ENCODE peak calls at places on chromosomes 7 and 10, in four cellular contexts. V, L, F and D are unnamed samples.

GRCh38 chr7:92753614-92754013 is 82.8 kb downstream of the CDK6 start:
- DNase-seq in V (no peak), F (no peak), L (no peak), D (no peak)

GRCh38 chr10:88728107-88728763 is 22.2 kb downstream of the LIPK start:
- DNase-seq in F (peak), V (no peak), L (no peak), D (peak)

GRCh38 chr7:36085096-36085495 is 68.0 kb upstream of the EEPD1 start:
- DNase-seq in V (no peak), F (no peak), L (no peak), D (no peak)

GRCh38 chr7:89123871-89124270 is 328.3 kb upstream of the TEX47 start:
- DNase-seq in V (no peak), L (no peak), F (no peak), D (no peak)

GRCh38 chr10:132891994-132892393 is 50.4 kb downstream of the CFAP46 start:
- DNase-seq in V (no peak), L (no peak), F (peak), D (no peak)

GRCh38 chr7:3888096-3888495 is 587.0 kb downstream of the SDK1 start:
- DNase-seq in F (no peak), V (no peak), L (no peak), D (no peak)

GRCh38 chr10:43708256-43708655 is 59.6 kb upstream of the ZNF32 start:
- DNase-seq in V (no peak), F (no peak), L (no peak), D (no peak)

GRCh38 chr7:151456276-151456675 is 16.3 kb upstream of the CRYGN start:
- DNase-seq in V (no peak), L (no peak), F (no peak), D (no peak)

GRCh38 chr10:93068411-93069244 is 5.1 kb upstream of the CYP26A1 start:
- DNase-seq in V (peak), L (no peak), F (peak), D (no peak)

GRCh38 chr7:114354306-114354705 is 60.3 kb upstream of the FOXP2 start:
- DNase-seq in V (no peak), F (no peak), L (no peak), D (no peak)

GRCh38 chr7:137169282-137169698 is 174.2 kb downstream of the PTN start:
- DNase-seq in V (peak), F (peak), L (no peak), D (peak)

GRCh38 chr10:124554085-124554858 is 92.6 kb downstream of the LHPP start:
- DNase-seq in F (no peak), V (no peak), L (no peak), D (peak)

GRCh38 chr10:112768121-112768520 is 181.9 kb upstream of the TCF7L2 start:
- DNase-seq in L (no peak), V (no peak), F (no peak), D (no peak)

GRCh38 chr7:45712872-45713668 is 138.9 kb downstream of the ADCY1 start:
- DNase-seq in V (no peak), L (no peak), F (no peak), D (no peak)

GRCh38 chr7:31873816-31874597 is 187.0 kb downstream of the PPP1R17 start:
- DNase-seq in L (peak), V (no peak), F (no peak), D (no peak)

GRCh38 chr7:1535695-1536094 is 5.2 kb downstream of the MAFK start:
- DNase-seq in V (no peak), L (no peak), F (peak), D (no peak)
- TF ChIP-seq TCF12 in V (no peak), L (no peak), F (no peak), D (no peak)

DNA sequence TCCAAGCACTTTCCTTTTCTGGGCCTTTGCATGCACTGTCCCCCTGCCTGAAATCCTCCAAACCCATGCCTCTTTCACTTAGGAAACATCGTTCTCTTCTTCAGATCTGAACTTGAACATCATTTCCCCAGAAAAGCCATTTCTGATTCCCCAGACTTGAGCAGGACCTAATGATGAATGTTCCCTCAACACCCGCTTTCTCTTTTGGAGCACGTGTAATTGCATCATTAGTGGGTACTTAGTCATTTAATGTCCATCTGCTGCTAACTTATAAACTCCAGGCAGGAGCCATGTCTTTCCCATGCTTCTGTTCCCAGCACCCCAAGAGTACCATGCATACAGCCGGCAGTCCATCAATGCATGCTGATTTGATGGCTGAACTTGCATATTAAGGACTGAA is 36.5 kb upstream of the ECHDC3 start:
- DNase-seq in F (no peak), V (no peak), L (no peak), D (no peak)
- TF ChIP-seq TCF12 in F (no peak), V (no peak), L (no peak), D (no peak)

GRCh38 chr7:134515569-134516468 is 11.5 kb upstream of the AKR1B10 start:
- DNase-seq in V (no peak), L (no peak), F (peak), D (no peak)
- TF ChIP-seq TCF12 in V (peak), L (no peak), F (no peak), D (no peak)

GRCh38 chr7:76047305-76047810 is 442 bp downstream of the STYXL1 start:
- DNase-seq in V (no peak), F (no peak), L (no peak), D (no peak)
- TF ChIP-seq TCF12 in V (no peak), F (no peak), L (no peak), D (no peak)

GRCh38 chr7:24480501-24480900 is 92.8 kb upstream of the PALS2 start:
- DNase-seq in L (no peak), F (no peak), V (no peak), D (no peak)

GRCh38 chr7:24475573-24475972 is 97.7 kb upstream of the PALS2 start:
- DNase-seq in V (no peak), F (no peak), L (no peak), D (no peak)

GRCh38 chr7:24477376-24477775 is 95.9 kb upstream of the PALS2 start:
- DNase-seq in F (no peak), L (no peak), V (no peak), D (no peak)

GRCh38 chr7:24476227-24476626 is 97.0 kb upstream of the PALS2 start:
- DNase-seq in L (no peak), V (no peak), F (no peak), D (no peak)

GRCh38 chr7:24477807-24478655 is 95.2 kb upstream of the PALS2 start:
- DNase-seq in V (no peak), L (no peak), F (no peak), D (peak)
- TF ChIP-seq TCF12 in V (peak), L (no peak), F (no peak), D (no peak)